ENCODE peak calls at places on chromosomes 3 and 15, in seven cellular contexts. B is lung; L is kidney; K is aorta; D is colonic mucosa; W is CD8-positive, alpha-beta T cell; X is uterus. Y is an unnamed sample. For H3K4me1, the result is how much of the 10 kb centered on the place peaks cover.

GRCh38 chr3:110292102-110292501 is 779.5 kb upstream of the NECTIN3 start:
- DNase-seq in L (no peak), X (no peak), W (no peak), B (no peak), K (no peak), D (no peak), Y (no peak)

GRCh38 chr3:20039765-20040475 is at the start of gene KAT2B:
- DNase-seq in W (peak), L (peak), D (peak), B (peak), K (peak), X (peak), Y (peak)

GRCh38 chr3:136193273-136194043 is 2.7 kb downstream of the MSL2 start:
- DNase-seq in K (no peak), L (no peak), D (no peak), X (no peak), B (no peak), W (no peak), Y (peak)

GRCh38 chr3:10983219-10983916 is 9.2 kb upstream of the SLC6A1 start:
- DNase-seq in X (no peak), D (peak), K (no peak), W (no peak), B (peak), L (no peak), Y (peak)

GRCh38 chr3:49296781-49297420 is 19.9 kb upstream of the C3orf62 start:
- DNase-seq in X (peak), B (peak), K (no peak), L (no peak), W (no peak), D (no peak), Y (no peak)

GRCh38 chr3:128910006-128910405 is 30.6 kb downstream of the ACAD9 start:
- DNase-seq in K (no peak), B (no peak), D (no peak), W (no peak), X (no peak), L (no peak), Y (no peak)

GRCh38 chr3:46935168-46935858 is 41.2 kb downstream of the CCDC12 start:
- DNase-seq in D (no peak), X (peak), W (no peak), B (peak), L (peak), K (peak), Y (peak)

GRCh38 chr3:148389916-148390315 is 307.8 kb upstream of the AGTR1 start:
- DNase-seq in K (no peak), D (no peak), B (no peak), X (no peak), W (no peak), L (no peak), Y (no peak)

GRCh38 chr3:123605789-123606234 is 21.0 kb upstream of the HACD2 start:
- DNase-seq in L (no peak), D (no peak), W (no peak), X (no peak), B (no peak), K (no peak), Y (peak)
- H3K27ac ChIP-seq in L (no peak), D (no peak), W (no peak), X (no peak), B (no peak), K (no peak), Y (peak)

DNA sequence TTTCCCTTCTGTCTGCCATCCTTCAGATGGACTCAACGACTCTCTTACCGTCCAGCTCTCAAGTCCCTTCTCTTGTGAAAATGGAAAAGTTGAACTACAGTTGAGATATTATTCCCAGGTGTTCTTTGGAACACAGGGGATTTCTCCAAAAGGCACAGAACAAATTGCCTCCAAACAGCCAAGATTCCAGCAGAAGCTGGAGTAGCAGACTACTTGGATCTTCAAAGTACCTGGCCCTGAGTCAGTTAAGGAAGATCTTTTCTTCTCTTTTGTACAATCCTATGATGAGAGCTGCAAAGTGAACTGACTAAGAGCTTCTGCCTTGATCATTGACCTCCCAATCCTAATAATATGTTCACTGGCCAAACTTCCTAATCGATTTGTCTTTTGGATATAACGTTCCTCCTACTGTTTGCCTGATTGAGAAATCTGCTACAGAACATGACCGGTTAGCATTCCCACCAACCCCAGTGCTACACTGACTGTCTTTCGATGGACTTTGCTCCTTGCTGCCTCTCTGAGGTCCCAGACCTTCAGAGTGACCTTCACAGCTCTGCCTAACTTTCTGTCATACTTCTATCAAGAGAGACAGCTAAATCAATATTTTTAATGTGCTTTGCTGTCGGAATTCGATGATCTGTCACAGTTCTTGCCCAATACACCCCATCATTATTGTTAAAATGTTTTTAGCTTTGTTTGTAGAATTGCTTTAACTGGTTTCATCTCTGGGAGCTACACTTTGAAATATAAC is 21.9 kb downstream of the PAQR9 start:
- DNase-seq in D (no peak), B (no peak), L (no peak), W (no peak), X (no peak), K (no peak), Y (no peak)
- H3K4me3 ChIP-seq in D (no peak), B (no peak), L (no peak), W (no peak), X (no peak), K (no peak), Y (no peak)

GRCh38 chr3:72271215-72271614 is 486.3 kb upstream of the PROK2 start:
- DNase-seq in K (no peak), X (no peak), W (no peak), D (no peak), B (no peak), L (no peak), Y (no peak)
- H3K4me1 ChIP-seq in K (under half), X (under half), W (under half), D (under half), B (under half), L (under half), Y (under half)

GRCh38 chr3:63576826-63577225 is 75.6 kb upstream of the SNTN start:
- DNase-seq in L (no peak), W (no peak), K (no peak), B (no peak), D (peak), X (no peak), Y (peak)
- H3K27ac ChIP-seq in L (no peak), W (no peak), K (no peak), B (no peak), D (peak), X (no peak), Y (no peak)

GRCh38 chr15:48565560-48566482 is 79.7 kb downstream of the FBN1 start:
- DNase-seq in W (no peak), B (no peak), L (no peak), D (no peak), K (no peak), X (no peak), Y (no peak)
- H3K4me3 ChIP-seq in W (no peak), B (no peak), L (no peak), D (no peak), K (no peak), X (no peak), Y (no peak)

Y was measured in small intestine.